ENCODE peak calls at places on chromosomes 7 and 10, in seven cellular contexts. X is astrocyte of the hippocampus; N is AML-193; C is stimulated activated CD8-positive, alpha-beta memory T cell treated with anti-CD3 and anti-CD28 coated beads, Interleukin-4, amount 100 ng/mL, for 1 hour; H is naive B cell; T is AG08395; A is anterior cingulate cortex. R is an unnamed sample.

GRCh38 chr7:121383235-121383634 is 12.9 kb downstream of the FAM3C start:
- DNase-seq in N (no peak), X (no peak), A (no peak), C (no peak), T (no peak), H (no peak), R (no peak)

GRCh38 chr7:33743594-33743993 is 161.7 kb upstream of the BMPER start:
- DNase-seq in T (peak; percentile 46), N (no peak), H (no peak), C (no peak), X (no peak), A (no peak), R (no peak)

GRCh38 chr7:134632937-134633540 is 13.6 kb upstream of the BPGM start:
- DNase-seq in N (peak; percentile 23), T (peak; percentile 56), H (peak; percentile 31), C (no peak), A (peak; percentile 26), X (peak; percentile 70), R (no peak)

GRCh38 chr10:90602815-90603600 is 254.8 kb downstream of the HTR7 start:
- DNase-seq in A (no peak), C (no peak), X (peak; percentile 47), N (no peak), T (no peak), H (no peak), R (no peak)

GRCh38 chr7:38127216-38128207 is 50.5 kb upstream of the STARD3NL start:
- DNase-seq in C (no peak), N (no peak), X (no peak), H (no peak), T (no peak), A (no peak), R (no peak)

GRCh38 chr10:101597036-101597435 is 8.9 kb downstream of the DPCD start:
- DNase-seq in C (no peak), T (no peak), A (no peak), N (no peak), H (no peak), X (no peak), R (no peak)

GRCh38 chr10:79285315-79286185 is 61.7 kb upstream of the PPIF start:
- DNase-seq in C (no peak), N (no peak), A (no peak), T (no peak), X (no peak), H (no peak), R (peak; percentile 79)

GRCh38 chr7:147062897-147063296 is 946.3 kb downstream of the CNTNAP2 start:
- DNase-seq in C (no peak), N (no peak), T (no peak), X (no peak), A (no peak), H (no peak), R (no peak)

GRCh38 chr7:2403718-2404648 is 572 bp downstream of the CHST12 start:
- DNase-seq in A (peak; percentile 44), H (peak; percentile 32), N (no peak), X (peak; percentile 70), C (no peak), T (peak; percentile 42), R (no peak)

GRCh38 chr10:95290801-95291633 is at the start of gene PDLIM1:
- DNase-seq in A (no peak), N (no peak), H (peak; percentile 85), T (peak; percentile 89), X (peak; percentile 86), C (no peak), R (peak; percentile 89)

GRCh38 chr10:82390866-82391658 is 516.1 kb downstream of the NRG3 start:
- DNase-seq in C (no peak), T (no peak), H (no peak), X (no peak), A (no peak), N (no peak), R (no peak)

GRCh38 chr10:10364916-10365315 is 652.8 kb upstream of the CELF2 start:
- DNase-seq in X (no peak), A (peak; percentile 4), C (no peak), N (no peak), H (no peak), T (no peak), R (no peak)

GRCh38 chr10:48821111-48821510 is 118.5 kb downstream of the LRRC18 start:
- DNase-seq in C (no peak), N (no peak), A (no peak), X (no peak), H (no peak), T (no peak), R (no peak)

GRCh38 chr10:110334061-110334656 is 29.4 kb upstream of the SMNDC1 start:
- DNase-seq in H (no peak), T (no peak), A (no peak), X (no peak), C (no peak), N (no peak), R (no peak)

GRCh38 chr10:79070091-79070610 is 1.4 kb downstream of the ZMIZ1 start:
- DNase-seq in X (peak; percentile 86), T (peak; percentile 58), N (no peak), A (peak; percentile 38), H (no peak), C (no peak), R (no peak)

GRCh38 chr10:114855776-114856543 is 34.4 kb downstream of the FHIP2A start:
- DNase-seq in T (peak; percentile 5), N (no peak), A (no peak), H (no peak), X (peak; percentile 52), C (no peak), R (no peak)

GRCh38 chr7:106640368-106641141 is 20.4 kb downstream of the CCDC71L start:
- DNase-seq in X (peak; percentile 20), N (no peak), C (no peak), H (no peak), A (no peak), T (no peak), R (no peak)

GRCh38 chr10:113020838-113021237 is 70.8 kb downstream of the TCF7L2 start:
- DNase-seq in C (no peak), N (no peak), A (peak; percentile 9), H (no peak), T (no peak), X (no peak), R (no peak)

GRCh38 chr10:99328579-99329237 is 448 bp upstream of the CNNM1 start:
- DNase-seq in H (no peak), A (peak; percentile 53), C (no peak), N (no peak), X (peak; percentile 32), T (peak; percentile 47), R (no peak)

GRCh38 chr7:51645707-51646298 is 329.2 kb upstream of the COBL start:
- DNase-seq in T (no peak), H (no peak), A (no peak), X (no peak), C (no peak), N (no peak), R (no peak)

GRCh38 chr7:102321351-102322201 is 34.7 kb downstream of the SPDYE6 start:
- DNase-seq in T (peak; percentile 1), C (no peak), X (peak; percentile 17), A (no peak), H (peak; percentile 19), N (no peak), R (no peak)

GRCh38 chr10:10911471-10911921 is 106.2 kb upstream of the CELF2 start:
- DNase-seq in T (peak; percentile 80), N (no peak), X (peak; percentile 97), A (peak; percentile 29), C (no peak), H (no peak), R (no peak)

GRCh38 chr10:30759423-30759822 is 129.9 kb upstream of the LYZL2 start:
- DNase-seq in C (no peak), N (no peak), H (no peak), X (no peak), A (no peak), T (no peak), R (no peak)

GRCh38 chr7:81333004-81333403 is 414.2 kb upstream of the SEMA3C start:
- DNase-seq in T (peak; percentile 10), A (no peak), X (peak; percentile 61), N (no peak), C (no peak), H (no peak), R (no peak)

GRCh38 chr7:12490105-12490688 is 80.3 kb upstream of the SCIN start:
- DNase-seq in A (no peak), H (peak; percentile 6), C (no peak), N (peak; percentile 23), X (peak; percentile 39), T (peak; percentile 29), R (no peak)

GRCh38 chr10:79102056-79102874 is 33.5 kb downstream of the ZMIZ1 start:
- DNase-seq in T (peak; percentile 76), N (no peak), C (no peak), H (no peak), X (peak; percentile 80), A (no peak), R (no peak)